ENCODE peak calls at places on chromosomes 2 and 18, in five cellular contexts. A, K, Z, P and C are unnamed samples.
A peak's percentile ranks its signal among the peaks of the same experiment; 100 is the strongest.

GRCh38 chr18:45733535-45733934 is 9.6 kb downstream of the SLC14A1 start:
- DNase-seq in A (no peak), K (no peak), Z (no peak), P (no peak), C (no peak)

GRCh38 chr2:136381722-136382633 is 264.0 kb upstream of the CXCR4 start:
- DNase-seq in A (no peak), K (no peak), Z (peak; percentile 82), P (peak; percentile 16), C (no peak)

GRCh38 chr2:55518846-55519167 is 711 bp upstream of the CFAP36 start:
- DNase-seq in A (no peak), K (no peak), Z (no peak), P (no peak), C (no peak)

GRCh38 chr2:114022360-114023085 is 132.6 kb downstream of the ACTR3 start:
- DNase-seq in A (peak; percentile 82), K (no peak), Z (no peak), P (no peak), C (no peak)

GRCh38 chr2:9310827-9311226 is 104.2 kb downstream of the ASAP2 start:
- DNase-seq in A (no peak), K (no peak), Z (no peak), P (no peak), C (no peak)

GRCh38 chr2:65070172-65070830 is 14.1 kb downstream of the CEP68 start:
- DNase-seq in A (peak; percentile 39), K (no peak), Z (no peak), P (no peak), C (no peak)

GRCh38 chr2:110125292-110125691 is 9.7 kb upstream of the MALL start:
- DNase-seq in A (no peak), K (peak; percentile 21), Z (no peak), P (no peak), C (no peak)

GRCh38 chr18:56574827-56575226 is 63.6 kb downstream of the TXNL1 start:
- DNase-seq in A (no peak), K (no peak), Z (no peak), P (no peak), C (no peak)

GRCh38 chr2:38498039-38498438 is 104.7 kb downstream of the HNRNPLL start:
- DNase-seq in A (no peak), K (peak; percentile 76), Z (no peak), P (no peak), C (peak; percentile 41)